ENCODE peak calls at places on chromosomes 6 and 20, in six cellular contexts. One of them, this sample, is unnamed. For H3K27me3, the result is how much of the 10 kb centered on the place peaks cover.

GRCh38 chr6:34383171-34383631 is 9.3 kb downstream of the NUDT3 start:
- DNase-seq in stomach: no peak
- DNase-seq in endothelial cell of umbilical vein: no peak
- DNase-seq in hepatocyte: peak
- DNase-seq in breast epithelium: no peak
- DNase-seq in adrenal gland: no peak
- DNase-seq in this sample: no peak

GRCh38 chr20:44724423-44725091 is 9.4 kb downstream of the CCN5 start:
- DNase-seq in endothelial cell of umbilical vein: no peak
- DNase-seq in hepatocyte: no peak
- DNase-seq in adrenal gland: no peak
- DNase-seq in breast epithelium: no peak
- DNase-seq in stomach: no peak
- DNase-seq in this sample: no peak

GRCh38 chr6:140002406-140003022 is 628.1 kb upstream of the CITED2 start:
- DNase-seq in hepatocyte: no peak
- DNase-seq in adrenal gland: no peak
- DNase-seq in stomach: no peak
- DNase-seq in breast epithelium: no peak
- DNase-seq in endothelial cell of umbilical vein: no peak
- DNase-seq in this sample: no peak

GRCh38 chr6:53302678-53303360 is 45.9 kb downstream of the ELOVL5 start:
- DNase-seq in adrenal gland: no peak
- DNase-seq in stomach: no peak
- DNase-seq in endothelial cell of umbilical vein: peak
- DNase-seq in hepatocyte: no peak
- DNase-seq in breast epithelium: no peak
- DNase-seq in this sample: peak

GRCh38 chr20:16472045-16472872 is 101.0 kb downstream of the KIF16B start:
- DNase-seq in hepatocyte: peak
- DNase-seq in endothelial cell of umbilical vein: no peak
- DNase-seq in adrenal gland: no peak
- DNase-seq in breast epithelium: no peak
- DNase-seq in stomach: peak
- DNase-seq in this sample: peak

GRCh38 chr6:168623736-168624135 is 182.8 kb downstream of the SMOC2 start:
- DNase-seq in breast epithelium: no peak
- DNase-seq in hepatocyte: no peak
- DNase-seq in endothelial cell of umbilical vein: no peak
- DNase-seq in stomach: no peak
- DNase-seq in adrenal gland: no peak
- DNase-seq in this sample: no peak

GRCh38 chr20:59043698-59044097 is 1.1 kb upstream of the PRELID3B start:
- DNase-seq in hepatocyte: no peak
- DNase-seq in endothelial cell of umbilical vein: no peak
- DNase-seq in breast epithelium: no peak
- DNase-seq in stomach: no peak
- DNase-seq in adrenal gland: no peak
- DNase-seq in this sample: no peak

GRCh38 chr6:56798163-56798562 is 155.5 kb upstream of the DST start:
- DNase-seq in adrenal gland: no peak
- DNase-seq in hepatocyte: peak
- DNase-seq in stomach: no peak
- DNase-seq in breast epithelium: no peak
- DNase-seq in endothelial cell of umbilical vein: no peak
- DNase-seq in this sample: peak

GRCh38 chr6:98921038-98921437 is 26.7 kb downstream of the FBXL4 start:
- DNase-seq in breast epithelium: no peak
- DNase-seq in stomach: no peak
- DNase-seq in adrenal gland: no peak
- DNase-seq in hepatocyte: no peak
- DNase-seq in endothelial cell of umbilical vein: no peak
- DNase-seq in this sample: no peak

GRCh38 chr20:48626226-48626937 is 201.4 kb downstream of the PREX1 start:
- DNase-seq in stomach: no peak
- DNase-seq in endothelial cell of umbilical vein: no peak
- DNase-seq in hepatocyte: no peak
- DNase-seq in adrenal gland: no peak
- DNase-seq in breast epithelium: no peak
- DNase-seq in this sample: no peak

GRCh38 chr20:41182296-41183212 is 45.2 kb downstream of the PLCG1 start:
- DNase-seq in breast epithelium: peak
- DNase-seq in endothelial cell of umbilical vein: no peak
- DNase-seq in hepatocyte: peak
- DNase-seq in adrenal gland: peak
- DNase-seq in stomach: peak
- DNase-seq in this sample: peak

GRCh38 chr6:112511441-112511840 is 164.3 kb downstream of the RFPL4B start:
- DNase-seq in stomach: no peak
- DNase-seq in breast epithelium: no peak
- DNase-seq in adrenal gland: no peak
- DNase-seq in endothelial cell of umbilical vein: no peak
- DNase-seq in hepatocyte: peak
- DNase-seq in this sample: peak

GRCh38 chr6:39804666-39805065 is 12.5 kb downstream of the DAAM2 start:
- DNase-seq in endothelial cell of umbilical vein: no peak
- DNase-seq in stomach: no peak
- DNase-seq in adrenal gland: no peak
- DNase-seq in hepatocyte: peak
- DNase-seq in breast epithelium: no peak
- DNase-seq in this sample: peak

GRCh38 chr6:130632897-130633296 is 194.3 kb upstream of the SMLR1 start:
- DNase-seq in stomach: no peak
- DNase-seq in hepatocyte: no peak
- DNase-seq in breast epithelium: no peak
- DNase-seq in adrenal gland: no peak
- DNase-seq in endothelial cell of umbilical vein: no peak
- DNase-seq in this sample: no peak

GRCh38 chr6:35146453-35146852 is 5.3 kb upstream of the TCP11 start:
- DNase-seq in endothelial cell of umbilical vein: peak
- DNase-seq in stomach: peak
- DNase-seq in hepatocyte: peak
- DNase-seq in breast epithelium: peak
- DNase-seq in adrenal gland: peak
- DNase-seq in this sample: no peak

GRCh38 chr6:152952045-152952444 is 30.8 kb downstream of the FBXO5 start:
- DNase-seq in endothelial cell of umbilical vein: peak
- DNase-seq in adrenal gland: no peak
- DNase-seq in hepatocyte: no peak
- DNase-seq in stomach: no peak
- DNase-seq in breast epithelium: no peak
- DNase-seq in this sample: no peak

GRCh38 chr6:170174124-170174770 is 116.6 kb downstream of the DLL1 start:
- DNase-seq in adrenal gland: peak
- DNase-seq in hepatocyte: no peak
- DNase-seq in endothelial cell of umbilical vein: no peak
- DNase-seq in breast epithelium: no peak
- DNase-seq in stomach: no peak
- DNase-seq in this sample: no peak

GRCh38 chr20:18543216-18543615 is 24.0 kb upstream of the SMIM26 start:
- DNase-seq in breast epithelium: no peak
- DNase-seq in stomach: no peak
- DNase-seq in hepatocyte: no peak
- DNase-seq in adrenal gland: no peak
- DNase-seq in endothelial cell of umbilical vein: no peak
- DNase-seq in this sample: no peak

GRCh38 chr20:61391812-61392520 is 139.9 kb downstream of the CDH4 start:
- DNase-seq in stomach: no peak
- DNase-seq in endothelial cell of umbilical vein: no peak
- DNase-seq in hepatocyte: no peak
- DNase-seq in breast epithelium: no peak
- DNase-seq in adrenal gland: no peak
- DNase-seq in this sample: peak

GRCh38 chr6:32148722-32149576 is 2.8 kb downstream of the PRRT1 start:
- DNase-seq in stomach: peak
- DNase-seq in adrenal gland: peak
- DNase-seq in breast epithelium: no peak
- DNase-seq in hepatocyte: peak
- DNase-seq in endothelial cell of umbilical vein: peak
- DNase-seq in this sample: peak

GRCh38 chr6:32149932-32150920 is 1.5 kb downstream of the PRRT1 start:
- DNase-seq in breast epithelium: no peak
- DNase-seq in hepatocyte: no peak
- DNase-seq in endothelial cell of umbilical vein: no peak
- DNase-seq in stomach: no peak
- DNase-seq in adrenal gland: no peak
- DNase-seq in this sample: no peak

GRCh38 chr6:32151131-32151884 is 431 bp downstream of the PRRT1 start:
- DNase-seq in stomach: no peak
- DNase-seq in hepatocyte: no peak
- DNase-seq in adrenal gland: no peak
- DNase-seq in breast epithelium: no peak
- DNase-seq in endothelial cell of umbilical vein: no peak
- DNase-seq in this sample: no peak

GRCh38 chr6:32148289-32148688 is 3.5 kb downstream of the PRRT1 start:
- DNase-seq in stomach: no peak
- DNase-seq in hepatocyte: peak
- DNase-seq in adrenal gland: no peak
- DNase-seq in endothelial cell of umbilical vein: no peak
- DNase-seq in breast epithelium: no peak
- DNase-seq in this sample: no peak

GRCh38 chr6:32149577-32149845 is 2.2 kb downstream of the PRRT1 start:
- DNase-seq in endothelial cell of umbilical vein: no peak
- DNase-seq in adrenal gland: no peak
- DNase-seq in stomach: no peak
- DNase-seq in breast epithelium: no peak
- DNase-seq in hepatocyte: no peak
- DNase-seq in this sample: no peak
- H3K27me3 ChIP-seq in endothelial cell of umbilical vein: under half
- H3K27me3 ChIP-seq in adrenal gland: under half
- H3K27me3 ChIP-seq in stomach: under half
- H3K27me3 ChIP-seq in breast epithelium: under half
- H3K27me3 ChIP-seq in hepatocyte: under half
- H3K27me3 ChIP-seq in this sample: under half

GRCh38 chr6:156449128-156449527 is 328.1 kb upstream of the ARID1B start:
- DNase-seq in adrenal gland: no peak
- DNase-seq in stomach: peak
- DNase-seq in breast epithelium: peak
- DNase-seq in hepatocyte: no peak
- DNase-seq in endothelial cell of umbilical vein: no peak
- DNase-seq in this sample: peak

GRCh38 chr6:156451088-156451487 is 326.1 kb upstream of the ARID1B start:
- DNase-seq in adrenal gland: no peak
- DNase-seq in stomach: no peak
- DNase-seq in hepatocyte: no peak
- DNase-seq in breast epithelium: no peak
- DNase-seq in endothelial cell of umbilical vein: no peak
- DNase-seq in this sample: no peak

GRCh38 chr6:156449569-156449968 is 327.6 kb upstream of the ARID1B start:
- DNase-seq in stomach: no peak
- DNase-seq in hepatocyte: no peak
- DNase-seq in endothelial cell of umbilical vein: no peak
- DNase-seq in breast epithelium: no peak
- DNase-seq in adrenal gland: no peak
- DNase-seq in this sample: no peak

GRCh38 chr6:156451726-156452125 is 325.5 kb upstream of the ARID1B start:
- DNase-seq in breast epithelium: no peak
- DNase-seq in hepatocyte: no peak
- DNase-seq in endothelial cell of umbilical vein: no peak
- DNase-seq in stomach: no peak
- DNase-seq in adrenal gland: no peak
- DNase-seq in this sample: no peak

DNA sequence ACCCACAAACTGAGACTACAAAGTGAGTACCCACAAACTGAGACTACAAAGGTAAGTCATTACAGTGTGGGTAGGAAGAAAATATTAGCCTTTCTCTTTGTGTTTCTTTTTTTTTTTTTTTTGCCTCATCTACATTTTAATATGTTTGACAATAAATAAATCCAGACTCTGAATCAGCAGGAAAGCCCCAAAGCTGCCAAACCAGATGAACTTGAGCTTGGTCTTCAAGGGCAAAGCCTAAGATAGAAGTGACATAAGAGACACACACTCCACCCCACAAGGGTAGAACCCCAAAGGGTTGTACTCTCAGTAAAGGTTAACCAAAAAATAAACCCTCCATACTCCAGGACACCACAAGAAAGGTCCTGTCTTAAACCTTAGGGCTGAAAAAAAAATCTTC is 326.8 kb upstream of the ARID1B start:
- DNase-seq in hepatocyte: no peak
- DNase-seq in stomach: no peak
- DNase-seq in endothelial cell of umbilical vein: no peak
- DNase-seq in adrenal gland: no peak
- DNase-seq in breast epithelium: no peak
- DNase-seq in this sample: no peak
- TF ChIP-seq CTCF in hepatocyte: no peak
- TF ChIP-seq CTCF in stomach: no peak
- TF ChIP-seq CTCF in endothelial cell of umbilical vein: no peak
- TF ChIP-seq CTCF in adrenal gland: no peak
- TF ChIP-seq CTCF in breast epithelium: no peak
- TF ChIP-seq CTCF in this sample: no peak

DNA sequence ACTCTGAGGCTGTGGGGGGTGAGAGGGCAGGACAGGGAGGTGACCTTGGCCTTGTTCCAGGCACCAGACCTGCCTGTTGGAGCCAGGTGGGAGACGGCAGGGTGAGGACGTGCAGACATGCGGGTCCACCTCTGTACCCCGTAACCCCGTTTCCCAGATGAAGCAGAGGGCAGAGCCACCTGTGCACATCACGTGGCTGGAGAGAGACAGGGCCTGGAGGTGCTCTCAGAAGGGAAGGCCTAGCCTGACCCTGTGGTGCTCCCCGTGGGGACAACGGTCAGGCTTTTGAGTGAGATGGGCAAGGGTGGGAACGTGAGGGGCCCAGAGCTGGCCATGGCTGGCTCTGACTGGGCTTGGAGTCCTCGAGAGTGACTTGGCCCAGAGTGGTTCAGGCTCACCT is 6.6 kb downstream of the NTSR1 start:
- DNase-seq in hepatocyte: no peak
- DNase-seq in adrenal gland: no peak
- DNase-seq in stomach: no peak
- DNase-seq in endothelial cell of umbilical vein: no peak
- DNase-seq in breast epithelium: no peak
- DNase-seq in this sample: no peak
- H3K27ac ChIP-seq in hepatocyte: no peak
- H3K27ac ChIP-seq in adrenal gland: no peak
- H3K27ac ChIP-seq in stomach: no peak
- H3K27ac ChIP-seq in endothelial cell of umbilical vein: no peak
- H3K27ac ChIP-seq in breast epithelium: no peak
- H3K27ac ChIP-seq in this sample: no peak

DNA sequence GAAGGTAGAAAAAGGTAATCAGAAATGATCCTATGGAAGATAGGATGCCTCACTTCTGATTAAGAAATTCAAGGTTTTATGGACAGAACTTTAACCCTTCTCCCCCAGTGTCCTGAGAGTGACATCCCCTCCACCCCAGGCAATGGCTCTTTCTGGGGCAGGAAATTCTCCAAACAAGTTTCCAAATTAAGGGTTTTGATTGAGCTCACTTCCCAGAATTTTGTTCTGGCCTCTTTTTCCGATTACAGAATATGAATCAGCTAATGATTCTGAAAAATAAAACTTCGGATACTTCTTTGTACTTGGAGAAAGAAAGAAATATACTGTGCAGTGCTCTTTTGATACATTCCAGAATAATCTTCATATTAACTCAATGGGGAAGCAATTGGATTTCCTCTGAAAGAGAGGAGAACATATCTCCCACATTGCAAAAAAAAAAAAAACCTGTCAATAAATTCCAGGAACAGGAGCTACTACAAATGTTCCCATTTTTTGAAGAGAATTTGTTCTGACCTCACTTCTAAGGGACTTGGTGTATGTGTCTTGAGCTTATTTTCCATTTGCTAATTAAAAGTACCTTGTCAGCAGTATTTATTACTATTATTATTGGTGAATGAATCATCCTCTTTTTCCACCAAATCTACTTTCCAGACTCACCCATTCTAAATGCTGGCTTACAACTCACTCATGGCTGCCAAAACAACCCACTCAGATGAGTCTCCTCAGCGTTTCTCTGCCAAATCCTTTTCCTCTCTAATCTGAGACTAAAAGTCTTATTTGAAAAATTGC is 33.0 kb upstream of the TASP1 start:
- DNase-seq in hepatocyte: no peak
- DNase-seq in breast epithelium: peak
- DNase-seq in endothelial cell of umbilical vein: no peak
- DNase-seq in adrenal gland: no peak
- DNase-seq in stomach: no peak
- DNase-seq in this sample: peak
- H3K27me3 ChIP-seq in hepatocyte: under half
- H3K27me3 ChIP-seq in breast epithelium: under half
- H3K27me3 ChIP-seq in endothelial cell of umbilical vein: under half
- H3K27me3 ChIP-seq in adrenal gland: under half
- H3K27me3 ChIP-seq in stomach: under half
- H3K27me3 ChIP-seq in this sample: under half

This sample was measured in foreskin keratinocyte.